ENCODE peak calls at places on chromosome 9, in eight cellular contexts. One of them, this sample, is unnamed.
A peak's percentile ranks its signal among the peaks of the same experiment; 100 is the strongest.

GRCh38 chr9:89597711-89598707 is 6.8 kb upstream of the GADD45G start:
- DNase-seq in cardiac fibroblast: peak; percentile 74
- DNase-seq in sigmoid colon: no peak
- DNase-seq in B cell: peak; percentile 62
- DNase-seq in GM20000: peak; percentile 61
- DNase-seq in Calu3: peak; percentile 57
- DNase-seq in heart left ventricle: no peak
- DNase-seq in PC-3: peak; percentile 71
- DNase-seq in this sample: peak; percentile 66

GRCh38 chr9:103245369-103245768 is 250.2 kb downstream of the CYLC2 start:
- DNase-seq in B cell: no peak
- DNase-seq in heart left ventricle: no peak
- DNase-seq in PC-3: peak; percentile 11
- DNase-seq in GM20000: no peak
- DNase-seq in cardiac fibroblast: no peak
- DNase-seq in sigmoid colon: no peak
- DNase-seq in Calu3: no peak
- DNase-seq in this sample: no peak

GRCh38 chr9:129983891-129984290 is 59.1 kb downstream of the FNBP1 start:
- DNase-seq in sigmoid colon: peak; percentile 42
- DNase-seq in heart left ventricle: no peak
- DNase-seq in PC-3: peak; percentile 57
- DNase-seq in cardiac fibroblast: peak; percentile 69
- DNase-seq in GM20000: no peak
- DNase-seq in Calu3: no peak
- DNase-seq in B cell: no peak
- DNase-seq in this sample: no peak

GRCh38 chr9:130138791-130139190 is 33.4 kb upstream of the NCS1 start:
- DNase-seq in B cell: no peak
- DNase-seq in Calu3: no peak
- DNase-seq in GM20000: no peak
- DNase-seq in PC-3: no peak
- DNase-seq in sigmoid colon: peak; percentile 97
- DNase-seq in cardiac fibroblast: peak; percentile 97
- DNase-seq in heart left ventricle: peak; percentile 49
- DNase-seq in this sample: no peak

GRCh38 chr9:95588724-95589282 is 72.0 kb upstream of the PTCH1 start:
- DNase-seq in Calu3: no peak
- DNase-seq in heart left ventricle: no peak
- DNase-seq in PC-3: no peak
- DNase-seq in B cell: no peak
- DNase-seq in cardiac fibroblast: no peak
- DNase-seq in GM20000: no peak
- DNase-seq in sigmoid colon: no peak
- DNase-seq in this sample: no peak

GRCh38 chr9:29214702-29215248 is 1641.5 kb upstream of the C9orf72 start:
- DNase-seq in GM20000: no peak
- DNase-seq in B cell: no peak
- DNase-seq in heart left ventricle: no peak
- DNase-seq in PC-3: no peak
- DNase-seq in cardiac fibroblast: no peak
- DNase-seq in sigmoid colon: no peak
- DNase-seq in Calu3: no peak
- DNase-seq in this sample: no peak

GRCh38 chr9:125513634-125514413 is 193.2 kb downstream of the MAPKAP1 start:
- DNase-seq in Calu3: peak; percentile 42
- DNase-seq in sigmoid colon: no peak
- DNase-seq in GM20000: peak; percentile 67
- DNase-seq in B cell: no peak
- DNase-seq in heart left ventricle: no peak
- DNase-seq in cardiac fibroblast: peak; percentile 74
- DNase-seq in PC-3: peak; percentile 77
- DNase-seq in this sample: peak; percentile 48

GRCh38 chr9:5917888-5918287 is 27.2 kb downstream of the MLANA start:
- DNase-seq in PC-3: no peak
- DNase-seq in GM20000: no peak
- DNase-seq in heart left ventricle: no peak
- DNase-seq in B cell: no peak
- DNase-seq in cardiac fibroblast: no peak
- DNase-seq in Calu3: no peak
- DNase-seq in sigmoid colon: no peak
- DNase-seq in this sample: no peak

GRCh38 chr9:124321935-124322334 is 64.2 kb downstream of the NEK6 start:
- DNase-seq in PC-3: no peak
- DNase-seq in sigmoid colon: no peak
- DNase-seq in GM20000: no peak
- DNase-seq in heart left ventricle: peak; percentile 18
- DNase-seq in cardiac fibroblast: no peak
- DNase-seq in B cell: no peak
- DNase-seq in Calu3: no peak
- DNase-seq in this sample: no peak

GRCh38 chr9:91419222-91420191 is 4.1 kb downstream of the NFIL3 start:
- DNase-seq in PC-3: peak; percentile 82
- DNase-seq in GM20000: no peak
- DNase-seq in B cell: no peak
- DNase-seq in sigmoid colon: peak; percentile 88
- DNase-seq in heart left ventricle: no peak
- DNase-seq in Calu3: peak; percentile 50
- DNase-seq in cardiac fibroblast: peak; percentile 94
- DNase-seq in this sample: no peak

GRCh38 chr9:109449036-109449798 is 48.9 kb downstream of the PTPN3 start:
- DNase-seq in GM20000: no peak
- DNase-seq in sigmoid colon: no peak
- DNase-seq in PC-3: no peak
- DNase-seq in B cell: no peak
- DNase-seq in cardiac fibroblast: no peak
- DNase-seq in heart left ventricle: no peak
- DNase-seq in Calu3: no peak
- DNase-seq in this sample: no peak

GRCh38 chr9:121350993-121351561 is 19.0 kb downstream of the STOM start:
- DNase-seq in PC-3: peak; percentile 72
- DNase-seq in cardiac fibroblast: peak; percentile 97
- DNase-seq in heart left ventricle: no peak
- DNase-seq in GM20000: no peak
- DNase-seq in sigmoid colon: peak; percentile 86
- DNase-seq in Calu3: peak; percentile 73
- DNase-seq in B cell: no peak
- DNase-seq in this sample: no peak

GRCh38 chr9:129736334-129736733 is 16.5 kb downstream of the PTGES start:
- DNase-seq in GM20000: no peak
- DNase-seq in Calu3: no peak
- DNase-seq in PC-3: no peak
- DNase-seq in cardiac fibroblast: no peak
- DNase-seq in sigmoid colon: no peak
- DNase-seq in heart left ventricle: no peak
- DNase-seq in B cell: no peak
- DNase-seq in this sample: no peak

GRCh38 chr9:75229605-75230332 is 141.5 kb downstream of the OSTF1 start:
- DNase-seq in PC-3: peak; percentile 89
- DNase-seq in Calu3: peak; percentile 67
- DNase-seq in cardiac fibroblast: peak; percentile 27
- DNase-seq in B cell: no peak
- DNase-seq in heart left ventricle: no peak
- DNase-seq in sigmoid colon: peak; percentile 73
- DNase-seq in GM20000: no peak
- DNase-seq in this sample: no peak

GRCh38 chr9:71629816-71630215 is 138.5 kb downstream of the CEMIP2 start:
- DNase-seq in B cell: no peak
- DNase-seq in PC-3: no peak
- DNase-seq in GM20000: no peak
- DNase-seq in heart left ventricle: no peak
- DNase-seq in sigmoid colon: no peak
- DNase-seq in cardiac fibroblast: no peak
- DNase-seq in Calu3: no peak
- DNase-seq in this sample: no peak

GRCh38 chr9:71626395-71626794 is 141.9 kb downstream of the CEMIP2 start:
- DNase-seq in cardiac fibroblast: no peak
- DNase-seq in Calu3: no peak
- DNase-seq in sigmoid colon: no peak
- DNase-seq in PC-3: peak; percentile 91
- DNase-seq in B cell: no peak
- DNase-seq in heart left ventricle: no peak
- DNase-seq in GM20000: no peak
- DNase-seq in this sample: no peak

GRCh38 chr9:71627537-71627936 is 140.8 kb downstream of the CEMIP2 start:
- DNase-seq in heart left ventricle: no peak
- DNase-seq in B cell: no peak
- DNase-seq in PC-3: no peak
- DNase-seq in GM20000: no peak
- DNase-seq in Calu3: no peak
- DNase-seq in cardiac fibroblast: no peak
- DNase-seq in sigmoid colon: no peak
- DNase-seq in this sample: no peak

GRCh38 chr9:71630371-71630770 is 137.9 kb downstream of the CEMIP2 start:
- DNase-seq in heart left ventricle: no peak
- DNase-seq in PC-3: no peak
- DNase-seq in cardiac fibroblast: peak; percentile 29
- DNase-seq in sigmoid colon: no peak
- DNase-seq in B cell: no peak
- DNase-seq in Calu3: no peak
- DNase-seq in GM20000: no peak
- DNase-seq in this sample: no peak

GRCh38 chr9:71628247-71628646 is 140.1 kb downstream of the CEMIP2 start:
- DNase-seq in heart left ventricle: no peak
- DNase-seq in PC-3: peak; percentile 30
- DNase-seq in Calu3: no peak
- DNase-seq in B cell: no peak
- DNase-seq in sigmoid colon: no peak
- DNase-seq in GM20000: no peak
- DNase-seq in cardiac fibroblast: peak; percentile 20
- DNase-seq in this sample: no peak
- TF ChIP-seq CTCF in heart left ventricle: peak; percentile 36
- TF ChIP-seq CTCF in PC-3: peak; percentile 56
- TF ChIP-seq CTCF in Calu3: no peak
- TF ChIP-seq CTCF in B cell: peak; percentile 24
- TF ChIP-seq CTCF in sigmoid colon: no peak
- TF ChIP-seq CTCF in GM20000: no peak
- TF ChIP-seq CTCF in cardiac fibroblast: peak; percentile 48
- TF ChIP-seq CTCF in this sample: peak; percentile 23

GRCh38 chr9:127887792-127888191 is 10.3 kb upstream of the AK1 start:
- DNase-seq in B cell: no peak
- DNase-seq in GM20000: no peak
- DNase-seq in sigmoid colon: no peak
- DNase-seq in PC-3: no peak
- DNase-seq in heart left ventricle: no peak
- DNase-seq in Calu3: no peak
- DNase-seq in cardiac fibroblast: no peak
- DNase-seq in this sample: no peak
- TF ChIP-seq CTCF in B cell: peak; percentile 22
- TF ChIP-seq CTCF in GM20000: no peak
- TF ChIP-seq CTCF in sigmoid colon: no peak
- TF ChIP-seq CTCF in PC-3: no peak
- TF ChIP-seq CTCF in heart left ventricle: no peak
- TF ChIP-seq CTCF in Calu3: no peak
- TF ChIP-seq CTCF in cardiac fibroblast: peak; percentile 32
- TF ChIP-seq CTCF in this sample: peak; percentile 11

GRCh38 chr9:69313175-69313574 is 11.8 kb upstream of the ENTREP1 start:
- DNase-seq in GM20000: no peak
- DNase-seq in sigmoid colon: no peak
- DNase-seq in Calu3: no peak
- DNase-seq in PC-3: no peak
- DNase-seq in heart left ventricle: no peak
- DNase-seq in cardiac fibroblast: no peak
- DNase-seq in B cell: no peak
- DNase-seq in this sample: no peak

GRCh38 chr9:69308217-69308931 is 16.6 kb upstream of the ENTREP1 start:
- DNase-seq in cardiac fibroblast: no peak
- DNase-seq in Calu3: no peak
- DNase-seq in B cell: no peak
- DNase-seq in sigmoid colon: no peak
- DNase-seq in GM20000: no peak
- DNase-seq in heart left ventricle: no peak
- DNase-seq in PC-3: no peak
- DNase-seq in this sample: no peak

GRCh38 chr9:69303331-69303730 is 21.7 kb upstream of the ENTREP1 start:
- DNase-seq in heart left ventricle: no peak
- DNase-seq in PC-3: no peak
- DNase-seq in B cell: no peak
- DNase-seq in GM20000: no peak
- DNase-seq in Calu3: no peak
- DNase-seq in sigmoid colon: no peak
- DNase-seq in cardiac fibroblast: no peak
- DNase-seq in this sample: no peak

DNA sequence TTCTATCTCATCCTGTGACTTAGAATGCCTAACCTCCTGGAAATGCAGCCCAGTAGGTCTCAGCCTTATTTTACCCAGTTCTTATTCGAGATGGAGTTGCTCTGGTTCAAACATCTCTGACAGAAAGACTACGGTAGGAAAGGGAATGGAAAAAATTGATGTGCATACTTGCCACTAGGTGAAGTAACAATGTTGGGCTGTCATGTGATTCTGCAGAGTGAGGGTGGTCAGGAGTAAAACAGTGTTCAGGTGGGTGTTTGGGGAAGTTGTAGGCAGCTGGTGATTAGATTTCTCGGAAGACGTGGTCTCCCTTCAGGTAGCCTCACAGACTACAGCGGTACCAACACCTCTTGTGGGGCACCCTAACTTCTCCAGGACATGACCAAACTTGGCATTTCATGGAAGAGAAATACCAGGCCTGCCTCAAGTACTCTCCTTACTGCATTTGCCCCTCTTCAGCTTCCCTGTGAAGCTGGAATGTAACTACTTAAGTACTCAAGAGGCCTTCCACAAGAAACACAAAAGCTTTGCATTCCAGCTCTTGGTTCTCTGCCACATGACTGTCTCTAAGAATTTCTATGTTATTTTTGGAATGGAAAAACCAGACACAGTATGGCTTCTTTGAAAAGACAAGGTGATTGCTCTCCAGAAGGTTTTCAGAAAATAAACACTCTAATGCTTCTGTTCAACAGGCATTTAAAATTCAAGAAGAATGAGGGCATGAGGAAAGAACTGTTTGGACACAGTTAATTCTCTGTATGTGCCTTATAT is 17.4 kb upstream of the ENTREP1 start:
- DNase-seq in Calu3: no peak
- DNase-seq in PC-3: no peak
- DNase-seq in heart left ventricle: no peak
- DNase-seq in GM20000: no peak
- DNase-seq in B cell: no peak
- DNase-seq in cardiac fibroblast: peak; percentile 82
- DNase-seq in sigmoid colon: no peak
- DNase-seq in this sample: no peak
- TF ChIP-seq CTCF in Calu3: no peak
- TF ChIP-seq CTCF in PC-3: no peak
- TF ChIP-seq CTCF in heart left ventricle: peak; percentile 28
- TF ChIP-seq CTCF in GM20000: no peak
- TF ChIP-seq CTCF in B cell: no peak
- TF ChIP-seq CTCF in cardiac fibroblast: no peak
- TF ChIP-seq CTCF in sigmoid colon: peak; percentile 19
- TF ChIP-seq CTCF in this sample: no peak

GRCh38 chr9:115672477-115673316 is 480.9 kb upstream of the PAPPA start:
- DNase-seq in Calu3: peak; percentile 36
- DNase-seq in PC-3: peak; percentile 71
- DNase-seq in GM20000: no peak
- DNase-seq in heart left ventricle: no peak
- DNase-seq in sigmoid colon: no peak
- DNase-seq in cardiac fibroblast: peak; percentile 93
- DNase-seq in B cell: no peak
- DNase-seq in this sample: no peak
- TF ChIP-seq CTCF in Calu3: no peak
- TF ChIP-seq CTCF in PC-3: no peak
- TF ChIP-seq CTCF in GM20000: no peak
- TF ChIP-seq CTCF in heart left ventricle: no peak
- TF ChIP-seq CTCF in sigmoid colon: no peak
- TF ChIP-seq CTCF in cardiac fibroblast: no peak
- TF ChIP-seq CTCF in B cell: no peak
- TF ChIP-seq CTCF in this sample: no peak

This sample was measured in GM13977.